ENCODE peak calls at places on chromosomes 16 and 17, in nine cellular contexts. T is AG10803, Q is fibroblast of pulmonary artery, J is cardiac muscle cell, X is dorsolateral prefrontal cortex, R is prostate gland, U is fibroblast of villous mesenchyme, V is endodermal cell, Y is lower leg skin. W is an unnamed sample.

GRCh38 chr17:31404028-31404949 is 12.8 kb downstream of the RAB11FIP4 start:
- DNase-seq in V (peak), U (no peak), J (no peak), Q (no peak), Y (no peak), X (no peak), T (no peak), R (no peak), W (no peak)

GRCh38 chr16:21950782-21951521 is 2.2 kb upstream of the UQCRC2 start:
- DNase-seq in T (peak), X (no peak), V (no peak), Q (peak), R (no peak), U (peak), Y (no peak), J (peak), W (peak)

GRCh38 chr16:84281077-84281476 is 13.6 kb upstream of the WFDC1 start:
- DNase-seq in Y (no peak), U (no peak), T (peak), V (peak), J (peak), Q (peak), R (no peak), X (no peak), W (peak)

GRCh38 chr16:86825631-86826030 is 247.3 kb downstream of the FOXL1 start:
- DNase-seq in J (no peak), U (no peak), Q (no peak), V (no peak), R (no peak), T (no peak), X (no peak), Y (no peak), W (no peak)

GRCh38 chr16:51112311-51112710 is 38.8 kb downstream of the SALL1 start:
- DNase-seq in X (no peak), Q (no peak), V (no peak), Y (no peak), T (no peak), J (no peak), U (no peak), R (no peak), W (no peak)

GRCh38 chr16:1082952-1083675 is 10.6 kb downstream of the SSTR5 start:
- DNase-seq in Q (no peak), X (no peak), R (peak), Y (no peak), T (no peak), V (no peak), J (no peak), U (no peak), W (no peak)

GRCh38 chr16:4306439-4307214 is 9.2 kb upstream of the GLIS2 start:
- DNase-seq in U (no peak), Y (no peak), T (no peak), X (no peak), R (no peak), J (peak), V (peak), Q (no peak), W (no peak)

GRCh38 chr16:525520-526180 is 1.9 kb upstream of the CAPN15 start:
- DNase-seq in R (no peak), Q (peak), X (peak), Y (no peak), V (no peak), T (peak), U (peak), J (no peak), W (peak)

GRCh38 chr17:63700528-63701441 is 860 bp upstream of the LIMD2 start:
- DNase-seq in V (peak), U (peak), Y (peak), X (peak), J (peak), T (peak), Q (peak), R (no peak), W (peak)

GRCh38 chr17:83132251-83133081 is 53.1 kb downstream of the METRNL start:
- DNase-seq in R (no peak), U (no peak), Y (peak), X (no peak), Q (no peak), T (no peak), J (no peak), V (peak), W (no peak)

GRCh38 chr17:39579318-39580081 is 28.2 kb downstream of the NEUROD2 start:
- DNase-seq in T (no peak), X (no peak), Y (no peak), R (no peak), Q (peak), J (no peak), U (no peak), V (peak), W (no peak)

DNA sequence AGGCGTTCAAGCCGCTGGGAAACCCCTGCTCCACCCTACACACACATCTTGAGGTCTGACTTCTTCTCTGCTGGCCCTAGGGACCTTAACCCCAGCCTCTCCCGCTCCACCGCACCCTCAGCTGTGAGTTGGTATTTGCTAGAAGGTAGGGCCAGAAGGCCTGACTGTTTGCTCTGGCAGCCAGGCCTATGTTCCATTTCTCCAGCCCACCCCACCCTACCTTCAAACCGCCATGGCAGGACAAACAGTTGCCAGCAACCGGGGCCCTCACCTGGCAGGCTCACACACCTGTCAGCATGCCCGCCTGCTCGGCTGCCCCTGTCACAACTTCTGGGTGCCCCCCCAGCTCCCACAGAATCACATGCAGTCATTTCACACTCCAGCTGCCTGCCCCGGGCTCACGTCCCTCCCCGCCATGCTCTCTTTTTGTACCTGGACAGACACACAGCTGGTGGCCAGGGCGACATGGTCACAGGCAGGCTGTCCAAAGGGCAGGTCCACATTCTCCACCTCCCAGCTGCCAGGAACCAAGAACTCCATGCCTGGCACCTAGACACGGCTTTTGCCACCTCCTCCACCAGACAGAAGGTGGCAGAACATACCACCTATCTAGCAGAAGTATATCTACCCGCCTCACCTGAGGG is 2.6 kb upstream of the ATP2A3 start:
- DNase-seq in X (no peak), V (no peak), R (no peak), J (no peak), Q (no peak), T (no peak), U (no peak), Y (no peak), W (no peak)
- H3K4me3 ChIP-seq in X (no peak), V (no peak), R (no peak), J (no peak), Q (no peak), T (no peak), U (no peak), Y (no peak), W (no peak)

GRCh38 chr16:54928421-54929089 is 2.1 kb upstream of the IRX5 start:
- DNase-seq in T (peak), J (no peak), Q (no peak), R (peak), U (no peak), V (peak), Y (peak), X (no peak), W (peak)
- TF ChIP-seq CTCF in T (no peak), J (no peak), Q (no peak), R (peak), U (no peak), V (no peak), Y (no peak), X (no peak), W (no peak)

GRCh38 chr16:47734987-47735594 is 274.0 kb downstream of the PHKB start:
- DNase-seq in R (peak), T (no peak), V (no peak), Q (no peak), X (no peak), U (no peak), Y (peak), J (no peak), W (no peak)

GRCh38 chr16:47732806-47733150 is 271.6 kb downstream of the PHKB start:
- DNase-seq in T (peak), V (peak), Y (no peak), R (no peak), Q (peak), X (no peak), U (peak), J (no peak), W (peak)

GRCh38 chr16:47731252-47731651 is 270.1 kb downstream of the PHKB start:
- DNase-seq in X (no peak), T (peak), Y (no peak), J (no peak), U (peak), V (no peak), R (no peak), Q (peak), W (peak)

GRCh38 chr16:47729701-47730100 is 268.6 kb downstream of the PHKB start:
- DNase-seq in J (no peak), U (no peak), Y (no peak), Q (no peak), X (no peak), R (no peak), V (no peak), T (no peak), W (no peak)

DNA sequence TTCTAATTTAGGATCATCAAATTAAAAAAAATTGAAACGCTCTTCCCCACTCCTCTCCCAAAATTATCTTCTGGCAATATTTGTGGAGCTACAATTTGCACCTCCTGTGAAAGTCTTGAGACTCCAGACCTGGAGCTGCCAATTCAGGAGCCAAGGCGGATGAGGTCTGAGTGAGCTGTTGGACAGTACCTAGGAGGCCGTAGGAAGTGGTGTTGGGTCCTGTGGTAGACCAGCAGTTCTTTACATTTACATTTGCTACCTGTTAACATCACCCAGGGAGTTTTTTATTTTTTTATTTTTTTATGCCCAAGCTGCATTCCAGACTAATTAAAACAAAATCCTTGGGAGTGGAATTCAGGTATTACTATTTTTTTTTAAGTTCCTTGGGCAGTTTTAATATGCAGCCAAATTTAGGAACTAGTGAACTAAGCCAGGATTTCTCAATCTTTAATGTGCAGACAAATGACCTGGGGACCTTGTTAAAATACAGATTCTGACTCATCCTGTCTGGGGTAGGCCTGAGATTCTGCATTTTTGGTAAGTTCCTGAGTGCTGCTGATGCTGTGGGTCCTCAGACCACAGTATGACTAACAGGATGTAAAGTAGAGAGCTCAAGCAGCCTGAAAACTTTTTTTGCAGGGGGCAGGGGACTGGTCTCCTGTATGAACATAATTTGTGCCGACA is 271.1 kb downstream of the PHKB start:
- DNase-seq in V (no peak), U (peak), Q (peak), R (no peak), Y (no peak), J (no peak), X (no peak), T (peak), W (peak)
- H3K4me3 ChIP-seq in V (no peak), U (no peak), Q (no peak), R (no peak), Y (no peak), J (no peak), X (no peak), T (no peak), W (no peak)

GRCh38 chr16:66515543-66516171 is 34.3 kb downstream of the TK2 start:
- DNase-seq in R (no peak), J (no peak), Q (peak), U (peak), X (no peak), T (peak), V (peak), Y (peak), W (peak)
- TF ChIP-seq CTCF in R (peak), J (peak), Q (peak), U (peak), X (peak), T (peak), V (peak), Y (no peak), W (peak)

GRCh38 chr17:45308016-45308365 is 8.8 kb downstream of the MAP3K14 start:
- DNase-seq in X (no peak), Y (no peak), Q (no peak), J (no peak), U (no peak), V (no peak), T (no peak), R (no peak), W (no peak)
- H3K4me3 ChIP-seq in X (no peak), Y (no peak), Q (no peak), J (no peak), U (no peak), V (no peak), T (no peak), R (no peak), W (no peak)

GRCh38 chr16:82062645-82063058 is 27.6 kb downstream of the HSD17B2 start:
- DNase-seq in V (no peak), T (peak), X (no peak), Y (peak), Q (peak), J (no peak), R (no peak), U (peak), W (peak)

GRCh38 chr16:82059161-82059982 is 24.3 kb downstream of the HSD17B2 start:
- DNase-seq in R (no peak), T (peak), V (no peak), Y (no peak), U (peak), J (no peak), Q (no peak), X (no peak), W (no peak)

GRCh38 chr16:82063456-82064082 is 28.5 kb downstream of the HSD17B2 start:
- DNase-seq in Q (no peak), J (no peak), U (peak), Y (peak), V (no peak), T (peak), X (no peak), R (no peak), W (no peak)

GRCh38 chr16:82059983-82060421 is 24.9 kb downstream of the HSD17B2 start:
- DNase-seq in U (peak), J (no peak), X (no peak), V (no peak), T (no peak), Q (no peak), Y (no peak), R (no peak), W (no peak)

DNA sequence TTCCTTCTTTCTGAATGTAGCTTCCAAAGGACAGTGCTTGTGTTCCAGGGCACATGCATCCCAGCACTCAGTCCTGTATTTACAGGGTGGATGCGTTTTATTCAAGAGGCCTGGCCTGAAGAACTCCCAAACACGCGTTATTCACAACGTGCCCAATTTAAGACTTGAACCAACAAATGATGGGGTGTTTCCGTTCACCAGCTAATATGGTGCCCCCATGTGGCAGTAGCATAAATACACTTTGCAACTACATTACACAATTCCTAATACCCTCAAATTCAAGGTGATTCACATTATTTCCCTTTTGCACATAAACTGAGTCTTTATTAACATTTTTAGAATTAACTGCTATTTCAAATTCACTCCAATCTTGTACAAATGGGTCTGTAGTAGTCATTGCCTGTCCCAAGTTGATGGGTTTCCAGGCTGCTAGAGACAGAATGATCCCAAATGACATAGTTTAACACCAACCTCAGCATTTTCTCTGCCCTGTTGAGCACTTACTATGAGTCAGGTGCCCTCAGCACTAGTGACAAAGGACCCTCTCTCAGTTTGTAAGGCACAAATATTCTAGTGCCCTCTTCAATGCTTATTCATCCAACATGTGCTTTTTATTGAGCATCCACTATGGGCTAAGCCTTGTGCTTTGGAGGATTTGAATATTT is 26.9 kb downstream of the HSD17B2 start:
- DNase-seq in T (peak), Q (peak), V (no peak), X (no peak), Y (no peak), J (peak), U (peak), R (no peak), W (peak)
- TF ChIP-seq CTCF in T (peak), Q (peak), V (peak), X (peak), Y (no peak), J (peak), U (peak), R (no peak), W (peak)

DNA sequence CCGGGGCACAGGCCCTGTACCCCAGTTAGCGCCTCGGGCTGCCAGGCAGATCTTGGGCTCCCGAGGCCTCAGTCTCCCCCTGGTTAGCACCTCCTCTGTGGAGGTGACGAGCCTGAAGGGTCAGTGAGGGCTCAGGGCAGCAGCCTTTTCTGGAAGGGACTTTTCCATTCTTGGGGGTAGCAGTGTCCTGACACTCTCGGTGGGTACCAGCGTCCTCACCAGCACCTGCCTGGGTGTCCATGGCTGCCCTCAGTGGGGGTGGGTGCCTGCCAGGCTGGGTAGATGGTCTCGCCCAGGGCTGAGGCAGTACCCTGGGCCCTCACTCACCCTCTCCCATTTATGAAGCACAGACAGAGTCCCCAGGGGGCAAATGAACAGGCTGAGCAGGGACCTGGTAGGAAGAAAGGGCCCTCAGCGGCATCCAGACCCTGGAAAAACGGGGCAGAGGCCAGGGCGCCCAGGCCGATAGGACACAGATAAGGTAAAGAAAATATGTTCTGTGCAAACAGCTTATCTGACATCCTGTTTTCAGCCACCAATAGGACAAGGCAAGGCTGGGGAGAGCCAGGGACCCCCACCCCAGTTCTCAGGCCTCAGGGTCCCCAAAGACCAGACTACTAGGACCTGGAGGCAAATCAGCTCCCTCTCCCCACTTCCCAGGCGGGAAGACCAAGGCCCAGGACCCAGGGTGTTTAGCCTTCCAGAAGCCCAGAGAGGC is 50.9 kb downstream of the ZFPM1 start:
- DNase-seq in T (no peak), J (no peak), Q (no peak), X (no peak), V (no peak), U (no peak), Y (no peak), R (no peak), W (no peak)
- H3K4me3 ChIP-seq in T (no peak), J (no peak), Q (no peak), X (no peak), V (no peak), U (no peak), Y (no peak), R (no peak), W (no peak)

GRCh38 chr16:58018803-58019202 is 6.8 kb upstream of the MMP15 start:
- DNase-seq in Y (no peak), Q (no peak), X (no peak), J (no peak), R (no peak), T (no peak), U (no peak), V (peak), W (no peak)
- TF ChIP-seq CTCF in Y (no peak), Q (no peak), X (no peak), J (no peak), R (no peak), T (no peak), U (no peak), V (peak), W (no peak)

DNA sequence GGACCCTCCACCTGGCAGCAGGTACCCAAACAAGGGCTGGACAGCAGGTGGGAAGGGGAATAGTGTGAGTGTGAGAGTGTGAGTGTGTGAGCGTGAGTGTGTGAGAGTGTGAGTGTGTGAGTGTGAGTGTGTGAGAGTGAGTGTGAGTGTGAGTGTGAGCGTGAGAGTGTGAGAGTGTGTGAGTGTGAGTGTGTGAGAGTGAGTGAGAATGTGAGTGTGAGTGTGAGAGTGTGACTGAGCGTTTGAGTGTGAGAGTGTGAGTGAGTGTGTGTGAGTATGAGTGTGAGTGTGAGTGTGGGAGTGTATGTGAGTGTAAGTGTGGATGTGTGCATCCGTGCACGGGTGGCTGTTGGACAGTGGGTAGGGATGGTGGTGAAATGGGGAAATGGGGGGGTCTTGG is 352 bp downstream of the ADGRG1 start:
- DNase-seq in V (no peak), T (no peak), Y (no peak), J (no peak), R (no peak), U (no peak), Q (no peak), X (no peak), W (no peak)
- H3K4me3 ChIP-seq in V (no peak), T (peak), Y (peak), J (no peak), R (peak), U (no peak), Q (peak), X (peak), W (peak)